ENCODE peak calls at places on chromosomes 5 and 9, in seven cellular contexts. P, R, V, E, W, K and N are unnamed samples.

GRCh38 chr9:99414321-99414720 is 192.2 kb downstream of the SEC61B start:
- DNase-seq in R (no peak), K (no peak), W (no peak), P (no peak), E (no peak), V (no peak), N (no peak)

GRCh38 chr9:137611623-137612609 is 6.4 kb downstream of the ARRDC1 start:
- DNase-seq in E (peak), W (peak), K (peak), V (no peak), R (peak), P (peak), N (peak)

GRCh38 chr5:168151041-168151440 is 140.4 kb upstream of the WWC1 start:
- DNase-seq in R (no peak), W (no peak), E (no peak), K (no peak), P (no peak), V (no peak), N (no peak)

GRCh38 chr9:29659014-29659413 is 2085.7 kb upstream of the C9orf72 start:
- DNase-seq in R (no peak), E (no peak), V (no peak), P (no peak), W (no peak), K (no peak), N (no peak)

GRCh38 chr5:128014578-128014977 is 69.0 kb upstream of the SLC12A2 start:
- DNase-seq in K (no peak), W (no peak), E (no peak), V (no peak), R (no peak), P (no peak), N (no peak)

GRCh38 chr9:113737414-113738271 is 138.5 kb upstream of the ZNF618 start:
- DNase-seq in P (peak), R (no peak), K (peak), W (peak), E (peak), V (peak), N (peak)

GRCh38 chr9:110257097-110257955 is 1.0 kb upstream of the TXN start:
- DNase-seq in E (no peak), V (peak), R (no peak), W (peak), K (no peak), P (no peak), N (peak)

GRCh38 chr5:23303836-23304235 is 203.6 kb upstream of the PRDM9 start:
- DNase-seq in V (no peak), K (no peak), P (no peak), E (no peak), W (no peak), R (no peak), N (no peak)

GRCh38 chr9:21316860-21317259 is 11.7 kb upstream of the IFNA5 start:
- DNase-seq in V (no peak), R (no peak), W (no peak), E (peak), K (no peak), P (no peak), N (no peak)

GRCh38 chr5:158552241-158552640 is 547.5 kb downstream of the EBF1 start:
- DNase-seq in P (no peak), E (no peak), V (no peak), K (no peak), R (no peak), W (no peak), N (no peak)

GRCh38 chr9:112784020-112784788 is 33.6 kb downstream of the SNX30 start:
- DNase-seq in K (no peak), V (peak), E (no peak), W (no peak), R (no peak), P (peak), N (no peak)

GRCh38 chr9:32716439-32716838 is 66.9 kb upstream of the TMEM215 start:
- DNase-seq in P (no peak), V (no peak), W (no peak), K (no peak), E (no peak), R (no peak), N (no peak)

GRCh38 chr9:137787786-137788505 is 89.6 kb upstream of the CACNA1B start:
- DNase-seq in W (no peak), R (no peak), V (no peak), P (no peak), K (no peak), E (no peak), N (no peak)

GRCh38 chr5:61186634-61187033 is 24.4 kb upstream of the SMIM15 start:
- DNase-seq in E (no peak), W (no peak), V (no peak), R (no peak), K (no peak), P (no peak), N (no peak)

GRCh38 chr9:99593621-99594020 is 228.1 kb upstream of the NR4A3 start:
- DNase-seq in V (no peak), K (no peak), E (no peak), P (no peak), W (no peak), R (no peak), N (no peak)

GRCh38 chr9:124665391-124666058 is 105.6 kb downstream of the NR6A1 start:
- DNase-seq in R (peak), W (no peak), V (no peak), P (no peak), E (peak), K (peak), N (peak)

GRCh38 chr9:91500509-91501011 is 76.9 kb upstream of the NFIL3 start:
- DNase-seq in V (no peak), K (peak), E (peak), R (no peak), P (no peak), W (no peak), N (peak)

GRCh38 chr5:27814211-27814610 is 775.8 kb upstream of the CDH9 start:
- DNase-seq in E (peak), V (no peak), R (no peak), K (no peak), P (no peak), W (no peak), N (no peak)

GRCh38 chr5:1107167-1108007 is 4.5 kb downstream of the SLC12A7 start:
- DNase-seq in P (no peak), E (no peak), W (no peak), R (no peak), K (no peak), V (no peak), N (no peak)

GRCh38 chr5:82019342-82020138 is 47.7 kb downstream of the ATG10 start:
- DNase-seq in V (no peak), R (no peak), P (no peak), W (no peak), E (no peak), K (no peak), N (no peak)

GRCh38 chr9:114350636-114351396 is 21.1 kb downstream of the ORM2 start:
- DNase-seq in P (no peak), R (no peak), K (no peak), W (no peak), E (no peak), V (no peak), N (no peak)

GRCh38 chr5:1133510-1134255 is 21.8 kb upstream of the SLC12A7 start:
- DNase-seq in K (no peak), E (no peak), W (no peak), P (no peak), R (no peak), V (no peak), N (no peak)

GRCh38 chr9:9004844-9005243 is 1205.3 kb upstream of the DMAC1 start:
- DNase-seq in P (no peak), E (no peak), R (no peak), W (no peak), V (no peak), K (no peak), N (no peak)

GRCh38 chr5:158869092-158869491 is 230.6 kb downstream of the EBF1 start:
- DNase-seq in K (no peak), E (no peak), W (no peak), P (no peak), R (no peak), V (no peak), N (no peak)

GRCh38 chr9:19137282-19137681 is 10.0 kb upstream of the PLIN2 start:
- DNase-seq in K (no peak), P (no peak), W (no peak), R (no peak), V (no peak), E (peak), N (no peak)

GRCh38 chr5:120258123-120258522 is 206.0 kb upstream of the PRR16 start:
- DNase-seq in R (no peak), K (no peak), P (no peak), W (no peak), E (no peak), V (no peak), N (peak)

GRCh38 chr5:88203977-88204735 is 64.5 kb downstream of the TMEM161B start:
- DNase-seq in K (no peak), V (no peak), P (no peak), E (no peak), W (no peak), R (no peak), N (no peak)

GRCh38 chr5:149930060-149930753 is 14.4 kb downstream of the PDE6A start:
- DNase-seq in R (no peak), P (peak), W (peak), V (no peak), E (no peak), K (no peak), N (no peak)

GRCh38 chr9:69943146-69943545 is 100.5 kb upstream of the MAMDC2 start:
- DNase-seq in K (no peak), E (no peak), P (no peak), V (no peak), W (no peak), R (no peak), N (no peak)

GRCh38 chr5:179229331-179229761 is 115.9 kb downstream of the ADAMTS2 start:
- DNase-seq in W (no peak), R (no peak), E (no peak), V (no peak), K (no peak), P (no peak), N (no peak)

GRCh38 chr9:118643118-118643517 is 726.1 kb downstream of the BRINP1 start:
- DNase-seq in V (peak), P (no peak), K (peak), E (peak), W (peak), R (no peak), N (peak)

GRCh38 chr5:54868511-54869483 is 116.6 kb downstream of the ESM1 start:
- DNase-seq in R (no peak), P (no peak), K (no peak), V (no peak), E (no peak), W (no peak), N (no peak)

GRCh38 chr9:98656536-98656935 is 52.2 kb downstream of the GABBR2 start:
- DNase-seq in W (no peak), E (no peak), P (no peak), R (no peak), V (no peak), K (no peak), N (no peak)

GRCh38 chr5:168885324-168886120 is 306.4 kb upstream of the PANK3 start:
- DNase-seq in E (no peak), W (no peak), K (no peak), R (no peak), V (peak), P (peak), N (no peak)

GRCh38 chr5:34598177-34598794 is 57.8 kb upstream of the RAI14 start:
- DNase-seq in P (no peak), V (no peak), K (peak), R (peak), E (peak), W (no peak), N (peak)

GRCh38 chr5:107736608-107737007 is 65.9 kb upstream of the EFNA5 start:
- DNase-seq in R (no peak), E (no peak), P (no peak), K (no peak), W (no peak), V (no peak), N (no peak)

GRCh38 chr5:84382363-84383295 is 2.1 kb downstream of the EDIL3 start:
- DNase-seq in P (peak), K (peak), W (peak), E (no peak), V (peak), R (no peak), N (peak)

GRCh38 chr5:129906177-129906887 is 2.1 kb downstream of the CHSY3 start:
- DNase-seq in R (no peak), V (peak), P (peak), W (no peak), K (peak), E (no peak), N (peak)
- TF ChIP-seq CTCF in R (peak), V (no peak), P (no peak), W (no peak), K (no peak), E (no peak), N (no peak)

GRCh38 chr9:3960661-3961144 is 339.2 kb downstream of the GLIS3 start:
- DNase-seq in R (no peak), V (no peak), P (no peak), E (peak), W (no peak), K (no peak), N (no peak)
- TF ChIP-seq CTCF in R (no peak), V (no peak), P (no peak), E (no peak), W (no peak), K (no peak), N (no peak)

DNA sequence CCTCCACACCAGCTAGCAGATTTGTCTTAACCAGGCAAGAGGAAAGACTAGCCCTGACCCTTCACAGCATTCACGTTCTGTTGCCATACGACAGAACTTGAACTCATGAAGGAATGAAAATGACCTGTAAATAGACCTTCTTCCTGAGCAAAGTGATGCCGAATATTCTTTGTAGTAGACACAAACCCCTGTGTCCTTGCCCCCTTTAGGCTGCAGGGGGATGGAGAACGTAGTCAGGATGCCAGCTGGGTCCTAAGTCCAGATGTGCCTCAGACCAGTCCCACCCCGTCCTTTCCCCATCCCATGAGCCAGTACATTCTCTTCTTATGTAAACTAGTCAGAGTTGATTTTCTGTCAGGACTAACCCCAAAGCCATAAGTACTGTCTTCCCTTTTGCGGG is 104.2 kb upstream of the SAP30L start:
- DNase-seq in W (no peak), K (no peak), V (no peak), P (no peak), E (no peak), R (no peak), N (no peak)
- TF ChIP-seq CTCF in W (no peak), K (no peak), V (no peak), P (no peak), E (no peak), R (no peak), N (no peak)

GRCh38 chr5:151156732-151157402 is 712 bp downstream of the ANXA6 start:
- DNase-seq in R (no peak), E (no peak), V (peak), W (no peak), K (no peak), P (peak), N (no peak)
- TF ChIP-seq CTCF in R (peak), E (no peak), V (no peak), W (no peak), K (no peak), P (no peak), N (no peak)

GRCh38 chr9:121439711-121440110 is 59.9 kb downstream of the GGTA1 start:
- DNase-seq in E (no peak), K (no peak), V (no peak), W (no peak), P (no peak), R (no peak), N (no peak)

GRCh38 chr9:121441163-121441562 is 58.5 kb downstream of the GGTA1 start:
- DNase-seq in E (no peak), R (no peak), P (no peak), V (no peak), W (no peak), K (no peak), N (no peak)

GRCh38 chr9:121437891-121438290 is 61.8 kb downstream of the GGTA1 start:
- DNase-seq in R (no peak), K (no peak), P (no peak), V (no peak), W (no peak), E (no peak), N (no peak)

GRCh38 chr9:121439016-121439415 is 60.6 kb downstream of the GGTA1 start:
- DNase-seq in P (no peak), V (no peak), R (no peak), K (no peak), E (no peak), W (no peak), N (no peak)

DNA sequence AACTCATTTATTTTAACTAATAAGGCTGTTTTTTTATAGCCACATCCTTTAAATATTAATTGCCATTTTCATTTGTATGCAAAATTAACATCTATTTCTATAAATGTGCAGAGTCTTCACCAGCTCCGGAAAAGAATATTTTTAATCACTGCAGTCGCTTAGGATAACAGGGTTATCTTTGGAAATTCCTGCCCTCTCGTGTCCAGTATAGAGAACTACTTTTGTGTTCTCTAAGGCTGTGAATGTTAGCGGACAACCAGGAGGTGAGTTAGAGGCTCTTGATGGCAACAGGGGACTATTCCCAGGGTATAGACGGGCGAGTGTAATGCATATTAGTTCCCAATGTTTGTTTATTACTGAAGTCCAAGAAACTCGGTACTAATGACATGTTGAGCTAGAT is 59.4 kb downstream of the GGTA1 start:
- DNase-seq in V (no peak), K (peak), R (no peak), E (peak), W (no peak), P (peak), N (peak)
- TF ChIP-seq CTCF in V (peak), K (no peak), R (peak), E (peak), W (no peak), P (peak), N (peak)